ENCODE peak calls at places on chromosomes 16 and 17, in five cellular contexts. I is fibroblast of mammary gland, M is ecto neural progenitor cell, H is NCI-H748 treated with DMSO at 0.1 percent for 48 hours, S is WTC11. A is an unnamed sample.

GRCh38 chr16:55225972-55226542 is 97.9 kb upstream of the IRX6 start:
- DNase-seq in S (no peak), H (no peak), M (no peak), I (no peak), A (no peak)

GRCh38 chr17:64332502-64332901 is 58.2 kb downstream of the PECAM1 start:
- DNase-seq in M (no peak), H (no peak), I (no peak), S (no peak), A (no peak)

GRCh38 chr16:88510091-88510719 is 57.1 kb downstream of the ZFPM1 start:
- DNase-seq in M (no peak), I (no peak), S (no peak), H (no peak), A (peak; percentile 64)

GRCh38 chr16:11734025-11734652 is 8.5 kb downstream of the TXNDC11 start:
- DNase-seq in I (no peak), H (no peak), M (no peak), S (no peak), A (no peak)

GRCh38 chr17:81239714-81240555 is 817 bp downstream of the NDUFAF8 start:
- DNase-seq in M (no peak), H (no peak), I (no peak), S (no peak), A (no peak)

GRCh38 chr16:83458612-83459011 is 349.2 kb upstream of the HSBP1 start:
- DNase-seq in M (no peak), H (no peak), I (peak; percentile 51), S (no peak), A (no peak)

GRCh38 chr17:80195671-80196529 is 24.2 kb downstream of the SGSH start:
- DNase-seq in H (no peak), I (no peak), M (peak; percentile 76), S (peak; percentile 81), A (no peak)

GRCh38 chr16:62477796-62478195 is 441.6 kb upstream of the CDH8 start:
- DNase-seq in S (no peak), M (no peak), I (no peak), H (no peak), A (no peak)

GRCh38 chr16:87380403-87380802 is 3.2 kb downstream of the FBXO31 start:
- DNase-seq in I (no peak), H (no peak), M (no peak), S (no peak), A (no peak)

GRCh38 chr17:2814499-2815341 is 18.5 kb downstream of the RAP1GAP2 start:
- DNase-seq in M (no peak), S (no peak), I (no peak), H (no peak), A (no peak)

GRCh38 chr17:42743595-42744282 is 1.1 kb downstream of the EZH1 start:
- DNase-seq in S (no peak), M (no peak), I (no peak), H (no peak), A (no peak)

GRCh38 chr16:57999971-58000705 is at the start of gene ZNF319:
- DNase-seq in M (no peak), S (peak; percentile 20), I (no peak), H (no peak), A (no peak)

GRCh38 chr16:22217890-22218730 is 12.0 kb downstream of the EEF2K start:
- DNase-seq in M (no peak), S (no peak), H (no peak), I (peak; percentile 56), A (no peak)

GRCh38 chr16:60120586-60120985 is 1386.5 kb upstream of the GOT2 start:
- DNase-seq in S (no peak), I (no peak), H (no peak), M (no peak), A (no peak)

GRCh38 chr17:56933868-56934267 is 20.0 kb upstream of the TRIM25 start:
- DNase-seq in H (no peak), I (no peak), S (no peak), M (no peak), A (no peak)

GRCh38 chr17:79531191-79531590 is 79.7 kb downstream of the RBFOX3 start:
- DNase-seq in I (no peak), H (no peak), S (no peak), M (no peak), A (no peak)

GRCh38 chr17:4162366-4162765 is 19.4 kb downstream of the CYB5D2 start:
- DNase-seq in H (no peak), S (no peak), M (no peak), I (no peak), A (no peak)

GRCh38 chr17:69763503-69763902 is 311.5 kb upstream of the KCNJ16 start:
- DNase-seq in S (no peak), I (peak; percentile 57), H (no peak), M (no peak), A (no peak)

GRCh38 chr17:42617956-42618431 is 8.5 kb downstream of the TUBG1 start:
- DNase-seq in S (no peak), M (no peak), I (no peak), H (no peak), A (no peak)

GRCh38 chr17:77558846-77559626 is 399.5 kb upstream of the TNRC6C start:
- DNase-seq in M (no peak), H (no peak), S (no peak), I (no peak), A (no peak)

GRCh38 chr16:62253926-62254325 is 217.7 kb upstream of the CDH8 start:
- DNase-seq in I (no peak), S (no peak), M (no peak), H (no peak), A (no peak)

GRCh38 chr17:18087610-18088491 is at the start of gene DRG2:
- DNase-seq in I (peak; percentile 89), S (peak; percentile 93), H (peak; percentile 89), M (peak; percentile 98), A (peak; percentile 53)

GRCh38 chr17:38761612-38762011 is 9.1 kb downstream of the PSMB3 start:
- DNase-seq in S (peak; percentile 73), H (no peak), I (peak; percentile 45), M (peak; percentile 74), A (no peak)

GRCh38 chr16:3884398-3884797 is 3.9 kb upstream of the CREBBP start:
- DNase-seq in S (no peak), M (no peak), H (no peak), I (no peak), A (no peak)

GRCh38 chr17:50893183-50893993 is 27.2 kb upstream of the TOB1 start:
- DNase-seq in S (no peak), H (no peak), M (no peak), I (peak; percentile 72), A (peak; percentile 42)

GRCh38 chr17:72134560-72135399 is 14.0 kb downstream of the SOX9 start:
- DNase-seq in S (no peak), M (no peak), I (peak; percentile 57), H (no peak), A (no peak)

GRCh38 chr17:76968707-76969597 is 100.7 kb downstream of the MGAT5B start:
- DNase-seq in H (peak; percentile 74), M (peak; percentile 93), S (peak; percentile 96), I (no peak), A (peak; percentile 83)

GRCh38 chr16:85616608-85617311 is 3.6 kb downstream of the GSE1 start:
- DNase-seq in I (no peak), H (no peak), M (no peak), S (no peak), A (no peak)

GRCh38 chr17:76612465-76612864 is 26.8 kb upstream of the ST6GALNAC2 start:
- DNase-seq in M (no peak), S (no peak), H (no peak), I (no peak), A (no peak)

GRCh38 chr16:88542231-88542630 is 28.0 kb upstream of the ZC3H18 start:
- DNase-seq in H (no peak), S (no peak), M (no peak), I (no peak), A (no peak)

GRCh38 chr16:6131526-6132050 is 1034.0 kb upstream of the EEF2KMT start:
- DNase-seq in I (no peak), H (no peak), M (no peak), S (no peak), A (no peak)

A was measured in DMS153.